ENCODE peak calls at places on chromosomes 3 and 15, in eight cellular contexts. One of them, this sample, is unnamed.

GRCh38 chr3:65348596-65348995 is 660.8 kb upstream of the ADAMTS9 start:
- DNase-seq in A549: no peak
- DNase-seq in MM.1S: no peak
- DNase-seq in NB4: no peak
- DNase-seq in tibial artery: no peak
- DNase-seq in neuronal stem cell: no peak
- DNase-seq in fibroblast of lung: peak
- DNase-seq in cardiac fibroblast: peak
- DNase-seq in this sample: no peak

GRCh38 chr15:101068961-101069734 is 150.0 kb downstream of the LRRK1 start:
- DNase-seq in fibroblast of lung: peak
- DNase-seq in tibial artery: no peak
- DNase-seq in A549: no peak
- DNase-seq in neuronal stem cell: peak
- DNase-seq in MM.1S: no peak
- DNase-seq in cardiac fibroblast: peak
- DNase-seq in NB4: no peak
- DNase-seq in this sample: peak

GRCh38 chr3:125406070-125406469 is 30.9 kb upstream of the ZNF148 start:
- DNase-seq in MM.1S: no peak
- DNase-seq in neuronal stem cell: no peak
- DNase-seq in tibial artery: no peak
- DNase-seq in NB4: no peak
- DNase-seq in fibroblast of lung: no peak
- DNase-seq in A549: no peak
- DNase-seq in cardiac fibroblast: no peak
- DNase-seq in this sample: no peak

GRCh38 chr3:53740946-53741345 is 105.3 kb downstream of the CHDH start:
- DNase-seq in A549: no peak
- DNase-seq in fibroblast of lung: peak
- DNase-seq in cardiac fibroblast: no peak
- DNase-seq in MM.1S: no peak
- DNase-seq in tibial artery: no peak
- DNase-seq in neuronal stem cell: no peak
- DNase-seq in NB4: no peak
- DNase-seq in this sample: no peak

GRCh38 chr3:56288258-56288657 is 180.0 kb downstream of the ERC2 start:
- DNase-seq in cardiac fibroblast: no peak
- DNase-seq in tibial artery: no peak
- DNase-seq in neuronal stem cell: no peak
- DNase-seq in NB4: no peak
- DNase-seq in A549: no peak
- DNase-seq in fibroblast of lung: no peak
- DNase-seq in MM.1S: no peak
- DNase-seq in this sample: no peak

GRCh38 chr15:35519536-35520149 is 26.3 kb downstream of the DPH6 start:
- DNase-seq in tibial artery: no peak
- DNase-seq in fibroblast of lung: peak
- DNase-seq in A549: no peak
- DNase-seq in cardiac fibroblast: peak
- DNase-seq in MM.1S: peak
- DNase-seq in NB4: peak
- DNase-seq in neuronal stem cell: peak
- DNase-seq in this sample: no peak

GRCh38 chr3:179163503-179163902 is 15.3 kb downstream of the PIK3CA start:
- DNase-seq in tibial artery: no peak
- DNase-seq in NB4: no peak
- DNase-seq in A549: no peak
- DNase-seq in MM.1S: no peak
- DNase-seq in fibroblast of lung: no peak
- DNase-seq in neuronal stem cell: no peak
- DNase-seq in cardiac fibroblast: no peak
- DNase-seq in this sample: no peak

GRCh38 chr3:100715176-100715575 is 5.9 kb downstream of the TFG start:
- DNase-seq in NB4: no peak
- DNase-seq in A549: no peak
- DNase-seq in neuronal stem cell: no peak
- DNase-seq in tibial artery: no peak
- DNase-seq in MM.1S: no peak
- DNase-seq in fibroblast of lung: no peak
- DNase-seq in cardiac fibroblast: no peak
- DNase-seq in this sample: no peak

GRCh38 chr15:75840659-75841058 is 2.6 kb upstream of the UBE2Q2 start:
- DNase-seq in MM.1S: no peak
- DNase-seq in fibroblast of lung: peak
- DNase-seq in tibial artery: no peak
- DNase-seq in cardiac fibroblast: peak
- DNase-seq in A549: peak
- DNase-seq in NB4: no peak
- DNase-seq in neuronal stem cell: no peak
- DNase-seq in this sample: no peak

GRCh38 chr3:69716119-69716518 is 23.1 kb upstream of the MITF start:
- DNase-seq in fibroblast of lung: no peak
- DNase-seq in NB4: no peak
- DNase-seq in neuronal stem cell: no peak
- DNase-seq in tibial artery: no peak
- DNase-seq in MM.1S: no peak
- DNase-seq in A549: no peak
- DNase-seq in cardiac fibroblast: no peak
- DNase-seq in this sample: no peak

GRCh38 chr3:190696777-190697501 is 165.6 kb downstream of the GMNC start:
- DNase-seq in MM.1S: peak
- DNase-seq in NB4: peak
- DNase-seq in A549: peak
- DNase-seq in tibial artery: no peak
- DNase-seq in cardiac fibroblast: peak
- DNase-seq in neuronal stem cell: peak
- DNase-seq in fibroblast of lung: peak
- DNase-seq in this sample: peak

GRCh38 chr3:178170698-178171535 is 365.3 kb upstream of the KCNMB2 start:
- DNase-seq in MM.1S: no peak
- DNase-seq in NB4: peak
- DNase-seq in neuronal stem cell: no peak
- DNase-seq in cardiac fibroblast: peak
- DNase-seq in A549: no peak
- DNase-seq in fibroblast of lung: peak
- DNase-seq in tibial artery: no peak
- DNase-seq in this sample: no peak

GRCh38 chr3:50687127-50687751 is 12.5 kb downstream of the DOCK3 start:
- DNase-seq in tibial artery: no peak
- DNase-seq in A549: no peak
- DNase-seq in neuronal stem cell: no peak
- DNase-seq in fibroblast of lung: peak
- DNase-seq in cardiac fibroblast: no peak
- DNase-seq in MM.1S: no peak
- DNase-seq in NB4: no peak
- DNase-seq in this sample: no peak

GRCh38 chr15:28026764-28027713 is 72.1 kb downstream of the OCA2 start:
- DNase-seq in tibial artery: no peak
- DNase-seq in NB4: no peak
- DNase-seq in fibroblast of lung: no peak
- DNase-seq in MM.1S: no peak
- DNase-seq in A549: no peak
- DNase-seq in cardiac fibroblast: no peak
- DNase-seq in neuronal stem cell: no peak
- DNase-seq in this sample: no peak

GRCh38 chr15:71329509-71330260 is 214.4 kb downstream of the THSD4 start:
- DNase-seq in A549: no peak
- DNase-seq in neuronal stem cell: no peak
- DNase-seq in fibroblast of lung: peak
- DNase-seq in cardiac fibroblast: peak
- DNase-seq in tibial artery: no peak
- DNase-seq in MM.1S: no peak
- DNase-seq in NB4: no peak
- DNase-seq in this sample: no peak

GRCh38 chr3:36540898-36541518 is 160.7 kb downstream of the STAC start:
- DNase-seq in fibroblast of lung: peak
- DNase-seq in neuronal stem cell: peak
- DNase-seq in MM.1S: peak
- DNase-seq in tibial artery: no peak
- DNase-seq in cardiac fibroblast: peak
- DNase-seq in NB4: peak
- DNase-seq in A549: peak
- DNase-seq in this sample: peak

GRCh38 chr3:14839236-14839635 is 20.5 kb downstream of the FGD5 start:
- DNase-seq in tibial artery: peak
- DNase-seq in NB4: no peak
- DNase-seq in cardiac fibroblast: no peak
- DNase-seq in neuronal stem cell: peak
- DNase-seq in fibroblast of lung: no peak
- DNase-seq in A549: no peak
- DNase-seq in MM.1S: no peak
- DNase-seq in this sample: no peak

GRCh38 chr3:57158813-57159678 is 6.1 kb downstream of the IL17RD start:
- DNase-seq in NB4: peak
- DNase-seq in A549: no peak
- DNase-seq in fibroblast of lung: peak
- DNase-seq in MM.1S: peak
- DNase-seq in tibial artery: no peak
- DNase-seq in neuronal stem cell: no peak
- DNase-seq in cardiac fibroblast: no peak
- DNase-seq in this sample: no peak

GRCh38 chr15:67823371-67824156 is 1.7 kb upstream of the SKOR1 start:
- DNase-seq in tibial artery: no peak
- DNase-seq in cardiac fibroblast: no peak
- DNase-seq in A549: no peak
- DNase-seq in MM.1S: no peak
- DNase-seq in fibroblast of lung: no peak
- DNase-seq in NB4: no peak
- DNase-seq in neuronal stem cell: no peak
- DNase-seq in this sample: no peak

GRCh38 chr15:67820992-67821783 is 4.1 kb upstream of the SKOR1 start:
- DNase-seq in neuronal stem cell: no peak
- DNase-seq in fibroblast of lung: peak
- DNase-seq in tibial artery: no peak
- DNase-seq in cardiac fibroblast: peak
- DNase-seq in NB4: peak
- DNase-seq in A549: no peak
- DNase-seq in MM.1S: no peak
- DNase-seq in this sample: peak

GRCh38 chr15:67820147-67820991 is 4.9 kb upstream of the SKOR1 start:
- DNase-seq in neuronal stem cell: no peak
- DNase-seq in A549: no peak
- DNase-seq in MM.1S: no peak
- DNase-seq in tibial artery: no peak
- DNase-seq in cardiac fibroblast: no peak
- DNase-seq in NB4: no peak
- DNase-seq in fibroblast of lung: no peak
- DNase-seq in this sample: no peak

GRCh38 chr15:67822537-67823370 is 2.6 kb upstream of the SKOR1 start:
- DNase-seq in MM.1S: no peak
- DNase-seq in A549: no peak
- DNase-seq in cardiac fibroblast: no peak
- DNase-seq in fibroblast of lung: no peak
- DNase-seq in NB4: peak
- DNase-seq in neuronal stem cell: no peak
- DNase-seq in tibial artery: no peak
- DNase-seq in this sample: no peak

GRCh38 chr15:67821784-67822451 is 3.4 kb upstream of the SKOR1 start:
- DNase-seq in fibroblast of lung: no peak
- DNase-seq in cardiac fibroblast: no peak
- DNase-seq in NB4: no peak
- DNase-seq in A549: no peak
- DNase-seq in neuronal stem cell: no peak
- DNase-seq in tibial artery: no peak
- DNase-seq in MM.1S: no peak
- DNase-seq in this sample: no peak
- H3K4me3 ChIP-seq in fibroblast of lung: no peak
- H3K4me3 ChIP-seq in cardiac fibroblast: no peak
- H3K4me3 ChIP-seq in NB4: no peak
- H3K4me3 ChIP-seq in A549: no peak
- H3K4me3 ChIP-seq in neuronal stem cell: no peak
- H3K4me3 ChIP-seq in tibial artery: no peak
- H3K4me3 ChIP-seq in MM.1S: no peak
- H3K4me3 ChIP-seq in this sample: no peak

DNA sequence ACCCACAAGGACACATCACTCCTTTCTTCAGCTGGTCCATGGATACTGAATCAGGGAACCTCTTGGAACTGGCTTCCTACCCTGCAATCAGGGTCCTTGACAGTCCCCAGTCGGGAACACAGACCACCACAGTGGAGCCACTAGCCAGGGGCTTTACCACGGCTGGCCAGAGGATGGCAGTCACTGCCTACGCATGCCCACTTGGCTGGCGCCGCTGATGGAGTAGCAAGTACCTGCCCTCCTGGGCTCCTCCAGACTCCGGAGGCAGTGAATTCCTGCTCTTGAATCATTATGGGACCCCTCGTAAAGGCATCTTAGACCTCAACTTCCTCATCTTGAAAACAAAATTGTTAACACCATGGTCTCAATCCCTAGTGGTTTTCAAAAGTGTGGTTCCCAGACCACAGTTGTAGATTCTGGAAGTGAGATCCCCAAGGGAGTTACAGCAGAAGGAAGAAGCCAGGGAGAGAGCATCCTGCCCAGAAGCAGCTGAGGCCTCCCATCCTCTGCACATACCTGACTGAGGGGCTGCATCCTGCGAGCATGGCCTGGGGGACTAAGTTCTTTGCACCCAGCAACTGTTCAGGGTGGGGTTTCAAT is 9.1 kb upstream of the SKIC8 start:
- DNase-seq in fibroblast of lung: peak
- DNase-seq in cardiac fibroblast: peak
- DNase-seq in neuronal stem cell: no peak
- DNase-seq in NB4: peak
- DNase-seq in MM.1S: peak
- DNase-seq in tibial artery: peak
- DNase-seq in A549: peak
- DNase-seq in this sample: peak
- H3K4me3 ChIP-seq in fibroblast of lung: no peak
- H3K4me3 ChIP-seq in cardiac fibroblast: no peak
- H3K4me3 ChIP-seq in neuronal stem cell: no peak
- H3K4me3 ChIP-seq in NB4: no peak
- H3K4me3 ChIP-seq in MM.1S: no peak
- H3K4me3 ChIP-seq in tibial artery: no peak
- H3K4me3 ChIP-seq in A549: no peak
- H3K4me3 ChIP-seq in this sample: no peak

GRCh38 chr15:89377842-89378698 is 43.4 kb upstream of the POLG start:
- DNase-seq in A549: no peak
- DNase-seq in MM.1S: no peak
- DNase-seq in NB4: no peak
- DNase-seq in fibroblast of lung: no peak
- DNase-seq in tibial artery: no peak
- DNase-seq in cardiac fibroblast: no peak
- DNase-seq in neuronal stem cell: no peak
- DNase-seq in this sample: no peak
- H3K4me3 ChIP-seq in A549: no peak
- H3K4me3 ChIP-seq in MM.1S: no peak
- H3K4me3 ChIP-seq in NB4: no peak
- H3K4me3 ChIP-seq in fibroblast of lung: no peak
- H3K4me3 ChIP-seq in tibial artery: peak
- H3K4me3 ChIP-seq in cardiac fibroblast: no peak
- H3K4me3 ChIP-seq in neuronal stem cell: no peak
- H3K4me3 ChIP-seq in this sample: no peak

DNA sequence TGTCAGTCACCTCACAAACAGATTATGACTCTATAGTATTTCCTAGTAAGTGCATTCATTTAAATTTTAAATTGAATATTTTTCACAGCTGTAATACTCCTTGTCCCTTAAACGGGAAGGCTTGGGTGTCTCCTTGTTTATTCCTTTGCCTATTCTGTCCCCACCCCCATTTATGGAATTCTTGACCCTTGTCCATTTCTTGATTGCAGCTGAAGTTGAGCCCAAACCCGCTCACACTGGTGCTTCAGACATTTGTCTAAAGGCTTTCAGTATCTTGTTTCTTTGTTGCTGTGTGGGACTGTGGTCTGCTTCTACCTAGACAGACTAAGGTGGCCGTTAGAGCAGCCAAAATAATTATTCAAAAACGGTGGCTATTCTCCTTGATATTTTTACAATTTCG is 449.7 kb downstream of the FOXP1 start:
- DNase-seq in NB4: no peak
- DNase-seq in MM.1S: no peak
- DNase-seq in fibroblast of lung: no peak
- DNase-seq in tibial artery: no peak
- DNase-seq in cardiac fibroblast: no peak
- DNase-seq in A549: no peak
- DNase-seq in neuronal stem cell: no peak
- DNase-seq in this sample: no peak
- H3K4me3 ChIP-seq in NB4: no peak
- H3K4me3 ChIP-seq in MM.1S: no peak
- H3K4me3 ChIP-seq in fibroblast of lung: no peak
- H3K4me3 ChIP-seq in tibial artery: no peak
- H3K4me3 ChIP-seq in cardiac fibroblast: no peak
- H3K4me3 ChIP-seq in A549: no peak
- H3K4me3 ChIP-seq in neuronal stem cell: no peak
- H3K4me3 ChIP-seq in this sample: no peak